ENCODE peak calls at places on chromosomes 2 and 18, in seven cellular contexts. V, D, S, Q, N, M and E are unnamed samples.
A peak's percentile ranks its signal among the peaks of the same experiment; 100 is the strongest.

GRCh38 chr18:50143295-50143694 is 51.7 kb downstream of the MYO5B start:
- DNase-seq in D (peak; percentile 16), S (no peak), Q (no peak), V (no peak), N (no peak), M (no peak), E (no peak)

GRCh38 chr2:135052997-135053474 is 944 bp downstream of the RAB3GAP1 start:
- DNase-seq in S (no peak), M (no peak), V (no peak), N (peak; percentile 14), Q (peak; percentile 10), D (peak; percentile 4), E (no peak)

GRCh38 chr18:33128581-33128980 is 311.9 kb downstream of the CCDC178 start:
- DNase-seq in Q (peak; percentile 3), D (no peak), N (peak; percentile 22), M (no peak), V (no peak), S (no peak), E (no peak)

GRCh38 chr2:160425394-160425793 is 68.2 kb downstream of the RBMS1 start:
- DNase-seq in N (peak; percentile 77), M (no peak), Q (no peak), D (no peak), S (no peak), V (no peak), E (no peak)

GRCh38 chr2:191846787-191847620 is at the start of gene CAVIN2:
- DNase-seq in N (peak; percentile 85), S (peak; percentile 82), Q (peak; percentile 91), D (peak; percentile 7), M (no peak), V (no peak), E (no peak)

GRCh38 chr2:240139011-240139441 is 1.4 kb downstream of the OTOS start:
- DNase-seq in V (no peak), Q (no peak), M (no peak), S (no peak), N (no peak), D (no peak), E (no peak)

GRCh38 chr2:83991992-83992391 is 467.1 kb downstream of the SUCLG1 start:
- DNase-seq in V (no peak), M (no peak), S (no peak), D (no peak), Q (no peak), N (no peak), E (no peak)

GRCh38 chr18:9997711-9998110 is 83.9 kb downstream of the VAPA start:
- DNase-seq in N (no peak), V (no peak), Q (no peak), M (no peak), S (no peak), D (no peak), E (no peak)

GRCh38 chr2:190837417-190837816 is 43.2 kb upstream of the GLS start:
- DNase-seq in N (peak; percentile 64), V (no peak), D (no peak), S (no peak), Q (peak; percentile 43), M (no peak), E (no peak)

GRCh38 chr2:236047886-236048540 is 120.2 kb downstream of the GBX2 start:
- DNase-seq in S (no peak), N (no peak), Q (no peak), V (no peak), M (no peak), D (no peak), E (no peak)

GRCh38 chr18:59699750-59700534 is 2.7 kb upstream of the CCBE1 start:
- DNase-seq in Q (no peak), D (no peak), V (no peak), N (no peak), M (no peak), S (no peak), E (no peak)

GRCh38 chr2:64391459-64391858 is 62.5 kb upstream of the LGALSL start:
- DNase-seq in N (peak; percentile 30), M (no peak), D (no peak), Q (no peak), V (no peak), S (no peak), E (no peak)

GRCh38 chr2:62197609-62198236 is 1.8 kb downstream of the B3GNT2 start:
- DNase-seq in V (no peak), D (peak; percentile 92), Q (no peak), N (no peak), M (no peak), S (no peak), E (no peak)

GRCh38 chr2:61091485-61091884 is 25.8 kb downstream of the SANBR start:
- DNase-seq in S (no peak), D (no peak), M (no peak), Q (no peak), V (no peak), N (no peak), E (no peak)

GRCh38 chr2:221478106-221478863 is 93.8 kb downstream of the EPHA4 start:
- DNase-seq in N (no peak), D (no peak), V (no peak), S (no peak), M (no peak), Q (no peak), E (no peak)

GRCh38 chr2:204260162-204260877 is 285.0 kb upstream of the PARD3B start:
- DNase-seq in S (peak; percentile 49), N (peak; percentile 84), D (peak; percentile 94), V (peak; percentile 67), Q (peak; percentile 84), M (peak; percentile 57), E (peak; percentile 91)

GRCh38 chr2:206396216-206396615 is 47.1 kb upstream of the ADAM23 start:
- DNase-seq in V (no peak), N (no peak), D (no peak), M (no peak), Q (no peak), S (no peak), E (no peak)

DNA sequence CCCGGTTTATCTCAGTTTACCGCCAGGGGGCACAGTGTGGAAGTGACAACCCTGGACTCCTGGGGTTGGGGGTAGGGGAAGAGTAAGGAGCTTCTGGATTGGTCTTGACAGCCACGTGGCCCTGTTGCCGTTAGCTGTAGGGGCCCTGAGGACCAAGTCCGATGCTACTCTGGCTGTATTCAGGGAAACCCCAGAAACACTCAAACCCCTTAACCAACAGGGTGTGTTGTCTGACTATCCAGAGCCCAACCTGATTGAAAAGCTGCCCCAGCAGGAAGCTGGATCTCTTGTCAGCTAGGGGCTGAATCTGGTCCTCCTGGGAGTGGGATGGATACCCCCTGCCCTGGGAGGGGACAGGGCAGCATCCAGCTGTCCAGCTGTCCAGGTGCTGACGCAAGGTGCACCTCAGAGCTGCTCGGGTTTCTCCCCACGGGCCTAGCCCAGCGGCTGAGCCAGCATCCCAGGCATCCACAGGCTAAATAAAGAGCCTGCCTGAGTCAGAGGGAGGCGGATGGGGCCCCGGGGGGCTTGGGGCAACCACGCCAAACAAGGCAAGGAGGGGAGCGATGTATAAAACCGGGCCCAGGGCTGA is 3.1 kb upstream of the GMPPA start:
- DNase-seq in N (peak; percentile 69), V (peak; percentile 70), Q (peak; percentile 74), S (peak; percentile 47), M (no peak), D (peak; percentile 86), E (peak; percentile 38)
- TF ChIP-seq CTCF in N (peak; percentile 59), V (peak; percentile 76), Q (peak; percentile 64), S (peak; percentile 78), M (peak; percentile 75), D (peak; percentile 74), E (no peak)

GRCh38 chr18:8895341-8895740 is 190.0 kb downstream of the MTCL1 start:
- DNase-seq in M (no peak), D (no peak), S (no peak), V (no peak), N (no peak), Q (no peak), E (no peak)

GRCh38 chr18:8900552-8900951 is 195.2 kb downstream of the MTCL1 start:
- DNase-seq in V (no peak), N (no peak), S (no peak), M (no peak), D (no peak), Q (no peak), E (no peak)

GRCh38 chr18:8895987-8896619 is 190.7 kb downstream of the MTCL1 start:
- DNase-seq in V (no peak), N (peak; percentile 75), S (peak; percentile 44), M (no peak), D (no peak), Q (peak; percentile 65), E (no peak)

GRCh38 chr18:8901019-8901418 is 195.7 kb downstream of the MTCL1 start:
- DNase-seq in N (no peak), D (no peak), V (no peak), M (no peak), S (no peak), Q (no peak), E (no peak)

GRCh38 chr18:8898990-8899389 is 193.6 kb downstream of the MTCL1 start:
- DNase-seq in Q (no peak), S (no peak), N (no peak), V (no peak), M (no peak), D (no peak), E (no peak)
- TF ChIP-seq CTCF in Q (no peak), S (no peak), N (no peak), V (no peak), M (peak; percentile 40), D (no peak), E (no peak)

DNA sequence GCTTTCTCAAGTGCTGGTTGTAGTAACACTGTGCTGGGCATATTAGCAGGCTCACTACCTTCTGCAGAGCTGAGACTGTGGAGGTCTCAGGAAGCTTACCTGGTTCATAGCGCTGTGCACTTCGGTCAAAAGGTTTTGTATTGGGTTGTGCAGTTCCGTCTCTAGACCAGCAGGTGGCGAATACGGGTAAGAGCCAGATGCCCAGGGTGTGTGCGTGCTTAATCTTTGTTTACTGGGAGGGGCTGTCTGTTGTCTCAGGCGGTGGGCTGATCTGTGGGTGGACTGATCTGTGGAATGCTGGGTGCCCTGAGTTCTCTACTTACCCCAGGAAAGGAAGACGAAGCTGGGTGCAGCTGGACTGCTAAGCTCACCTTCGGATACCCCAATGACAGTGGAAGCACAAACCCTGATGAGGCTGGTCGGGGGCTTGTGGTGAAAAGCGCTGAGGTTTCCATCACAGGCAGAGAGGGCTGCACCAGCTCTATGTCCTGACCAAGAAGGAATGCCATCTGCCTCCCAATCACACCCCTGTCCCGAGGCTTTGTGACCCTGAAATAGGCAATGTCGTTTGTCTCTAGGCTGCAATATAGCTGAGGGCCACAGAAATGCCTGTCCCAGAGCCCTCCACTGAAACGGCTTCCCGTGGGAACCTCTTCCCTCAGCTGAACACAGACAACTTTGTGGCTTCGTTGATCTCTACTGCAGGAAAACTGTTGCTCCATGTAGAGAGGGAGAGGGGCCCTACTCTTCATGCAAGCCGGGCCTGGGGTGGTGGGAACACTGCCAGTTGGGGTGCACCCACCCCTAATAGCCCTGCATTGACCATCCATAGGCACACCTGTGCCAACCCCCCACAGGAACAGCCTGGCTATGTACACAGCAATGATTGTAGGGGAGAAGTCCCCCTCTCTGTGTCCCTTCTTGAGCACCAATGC is 45.9 kb upstream of the FAM117B start:
- DNase-seq in S (peak; percentile 23), M (peak; percentile 41), V (peak; percentile 66), N (peak; percentile 80), D (peak; percentile 93), Q (peak; percentile 76), E (peak; percentile 35)
- TF ChIP-seq CTCF in S (peak; percentile 96), M (peak; percentile 97), V (peak; percentile 93), N (peak; percentile 94), D (peak; percentile 89), Q (peak; percentile 96), E (peak; percentile 76)

DNA sequence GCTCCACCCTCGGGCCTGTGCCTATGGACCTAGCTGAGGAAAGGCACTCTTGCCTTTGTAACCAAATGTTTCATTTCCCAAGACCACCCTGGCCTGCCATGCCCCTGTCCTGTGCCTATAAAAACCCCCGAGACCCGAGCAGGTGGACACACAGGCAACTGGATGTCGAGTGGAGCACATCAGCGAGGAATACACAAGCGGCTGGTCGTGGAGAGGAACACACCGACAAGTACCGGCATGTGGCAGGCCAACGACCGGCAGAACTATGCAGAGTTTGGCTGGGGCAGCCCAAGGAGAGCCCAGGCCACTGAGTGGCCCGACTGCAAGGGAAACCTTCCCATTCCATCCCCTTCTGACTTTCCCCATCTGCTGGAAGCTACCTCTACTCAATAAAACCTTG is 1963.8 kb upstream of the CELF4 start:
- DNase-seq in M (no peak), S (no peak), N (no peak), V (no peak), Q (no peak), D (no peak), E (no peak)
- TF ChIP-seq CTCF in M (no peak), S (no peak), N (no peak), V (no peak), Q (no peak), D (no peak), E (no peak)